ENCODE peak calls at places on chromosomes 12 and 14, in seven cellular contexts. C is transverse colon, H is spleen, Z is GM10248, Q is uterus, P is colonic mucosa, B is Calu3. N is an unnamed sample.

GRCh38 chr14:95663226-95663797 is 22.9 kb upstream of the TCL1B start:
- DNase-seq in C (peak), H (no peak), B (no peak), Z (peak), Q (no peak), P (no peak), N (no peak)

GRCh38 chr12:43370299-43370698 is 181.7 kb downstream of the ADAMTS20 start:
- DNase-seq in Z (no peak), Q (no peak), P (no peak), B (peak), C (no peak), H (no peak), N (no peak)

GRCh38 chr12:106358410-106359241 is 1.1 kb downstream of the POLR3B start:
- DNase-seq in Q (peak), B (no peak), C (peak), H (no peak), P (peak), Z (no peak), N (no peak)

GRCh38 chr12:42504049-42504448 is 85.5 kb downstream of the PRICKLE1 start:
- DNase-seq in C (no peak), P (no peak), B (peak), H (no peak), Z (no peak), Q (no peak), N (no peak)

GRCh38 chr12:74685385-74685784 is 147.8 kb downstream of the ATXN7L3B start:
- DNase-seq in B (no peak), C (no peak), Z (no peak), Q (no peak), P (no peak), H (no peak), N (no peak)

GRCh38 chr12:22374499-22374898 is 40.0 kb upstream of the ST8SIA1 start:
- DNase-seq in Z (no peak), B (no peak), Q (no peak), P (no peak), C (no peak), H (no peak), N (no peak)

GRCh38 chr12:11652351-11653040 is 3.0 kb downstream of the ETV6 start:
- DNase-seq in Z (peak), C (peak), B (peak), Q (no peak), H (peak), P (peak), N (no peak)

GRCh38 chr14:52987514-52987913 is 36.7 kb upstream of the FERMT2 start:
- DNase-seq in Q (no peak), H (no peak), C (no peak), P (no peak), Z (no peak), B (no peak), N (no peak)

GRCh38 chr14:46472261-46472660 is 179.3 kb downstream of the RPL10L start:
- DNase-seq in H (no peak), P (no peak), Q (no peak), B (no peak), C (no peak), Z (no peak), N (no peak)

GRCh38 chr12:25074954-25075353 is 120.0 kb downstream of the DNAI7 start:
- DNase-seq in H (no peak), Q (no peak), P (no peak), C (no peak), Z (peak), B (no peak), N (no peak)

GRCh38 chr12:31874961-31875608 is 84.1 kb upstream of the RESF1 start:
- DNase-seq in P (peak), Q (no peak), C (peak), H (peak), Z (peak), B (peak), N (peak)

GRCh38 chr12:76346798-76347420 is 1.3 kb downstream of the BBS10 start:
- DNase-seq in Z (peak), C (no peak), Q (no peak), H (no peak), P (no peak), B (peak), N (no peak)

GRCh38 chr12:116665666-116666304 is 72.1 kb downstream of the SPRING1 start:
- DNase-seq in Q (no peak), B (no peak), H (no peak), P (no peak), C (no peak), Z (no peak), N (no peak)

GRCh38 chr12:94240171-94240570 is 91.8 kb downstream of the PLXNC1 start:
- DNase-seq in H (no peak), C (peak), Q (no peak), B (no peak), Z (peak), P (no peak), N (no peak)

GRCh38 chr14:31927348-31927826 is 149.7 kb upstream of the ARHGAP5 start:
- DNase-seq in B (peak), Z (no peak), H (no peak), C (no peak), P (no peak), Q (no peak), N (no peak)

GRCh38 chr12:47789141-47789540 is 16.1 kb downstream of the SLC48A1 start:
- DNase-seq in B (no peak), H (no peak), Z (no peak), Q (no peak), C (no peak), P (no peak), N (no peak)

GRCh38 chr14:105281354-105282097 is 19.3 kb downstream of the BRF1 start:
- DNase-seq in Q (no peak), B (no peak), C (no peak), Z (peak), H (no peak), P (no peak), N (no peak)

GRCh38 chr14:54593860-54594259 is 26.9 kb downstream of the SAMD4A start:
- DNase-seq in P (no peak), B (no peak), H (no peak), C (no peak), Q (no peak), Z (no peak), N (no peak)

GRCh38 chr12:76883826-76884225 is 5.0 kb upstream of the CSRP2 start:
- DNase-seq in H (no peak), Q (peak), Z (no peak), C (no peak), P (no peak), B (no peak), N (no peak)

GRCh38 chr12:57763881-57764661 is 2.8 kb downstream of the CYP27B1 start:
- DNase-seq in B (no peak), Q (no peak), P (no peak), H (no peak), Z (no peak), C (no peak), N (no peak)

GRCh38 chr12:78290606-78291345 is 460.1 kb downstream of the NAV3 start:
- DNase-seq in B (no peak), Z (no peak), Q (no peak), H (no peak), C (no peak), P (no peak), N (no peak)

GRCh38 chr12:16358896-16359295 is 11.5 kb downstream of the MGST1 start:
- DNase-seq in Z (no peak), H (no peak), Q (no peak), P (no peak), C (no peak), B (no peak), N (no peak)

GRCh38 chr14:66628646-66629045 is 120.7 kb downstream of the GPHN start:
- DNase-seq in C (no peak), Q (no peak), B (no peak), P (no peak), H (no peak), Z (no peak), N (no peak)

GRCh38 chr12:4909734-4910501 is at the start of gene KCNA1:
- DNase-seq in Z (peak), C (no peak), B (no peak), P (no peak), H (no peak), Q (peak), N (peak)

GRCh38 chr12:79933580-79934264 is 1.2 kb downstream of the PPP1R12A start:
- DNase-seq in Q (no peak), H (no peak), P (peak), C (peak), Z (no peak), B (no peak), N (no peak)

GRCh38 chr12:109480356-109480755 is 2.9 kb downstream of the UBE3B start:
- DNase-seq in Q (no peak), Z (no peak), H (no peak), B (no peak), P (no peak), C (no peak), N (no peak)

GRCh38 chr12:59834659-59835474 is 239.0 kb downstream of the SLC16A7 start:
- DNase-seq in B (peak), Z (peak), Q (no peak), P (no peak), H (no peak), C (no peak), N (no peak)

GRCh38 chr14:79411403-79412174 is 799.7 kb downstream of the DIO2 start:
- DNase-seq in P (no peak), C (no peak), Z (no peak), Q (no peak), B (no peak), H (no peak), N (no peak)

GRCh38 chr12:123063535-123063934 is 83.1 kb downstream of the ARL6IP4 start:
- DNase-seq in H (no peak), Q (no peak), B (peak), P (no peak), Z (peak), C (no peak), N (no peak)

GRCh38 chr14:92724516-92725340 is 23.7 kb downstream of the LGMN start:
- DNase-seq in Q (no peak), C (peak), Z (no peak), P (no peak), B (no peak), H (no peak), N (no peak)

GRCh38 chr12:97748298-97748697 is 285.7 kb downstream of the RMST start:
- DNase-seq in Z (no peak), B (no peak), C (no peak), H (no peak), Q (no peak), P (no peak), N (no peak)

GRCh38 chr14:95452176-95452889 is 64.1 kb downstream of the SYNE3 start:
- DNase-seq in Z (no peak), H (no peak), Q (no peak), B (peak), P (no peak), C (no peak), N (no peak)

GRCh38 chr12:125403145-125403789 is 338.0 kb downstream of the AACS start:
- DNase-seq in C (no peak), P (no peak), Z (peak), Q (no peak), H (no peak), B (peak), N (no peak)

GRCh38 chr12:39752482-39753147 is 133.0 kb upstream of the ABCD2 start:
- DNase-seq in Z (no peak), B (no peak), Q (no peak), H (no peak), P (no peak), C (no peak), N (no peak)

GRCh38 chr12:59780605-59781135 is 184.8 kb downstream of the SLC16A7 start:
- DNase-seq in P (no peak), H (no peak), B (peak), Z (no peak), C (no peak), Q (no peak), N (no peak)

GRCh38 chr12:48973992-48974673 is 2.6 kb upstream of the WNT10B start:
- DNase-seq in Z (peak), H (no peak), P (peak), B (peak), C (no peak), Q (no peak), N (no peak)

GRCh38 chr12:1936406-1937320 is 18.2 kb upstream of the CACNA2D4 start:
- DNase-seq in Q (peak), Z (no peak), B (no peak), H (peak), P (peak), C (peak), N (no peak)

GRCh38 chr14:73491977-73492552 is 1.3 kb downstream of the RIOX1 start:
- DNase-seq in H (no peak), Z (no peak), C (no peak), B (no peak), Q (no peak), P (no peak), N (no peak)

GRCh38 chr14:73492661-73493060 is 1.9 kb downstream of the RIOX1 start:
- DNase-seq in C (no peak), B (no peak), P (no peak), H (no peak), Q (no peak), Z (no peak), N (no peak)

GRCh38 chr14:73491256-73491976 is 683 bp downstream of the RIOX1 start:
- DNase-seq in Q (peak), Z (peak), C (peak), H (peak), B (peak), P (peak), N (no peak)

GRCh38 chr14:73494593-73494992 is 3.9 kb downstream of the RIOX1 start:
- DNase-seq in B (no peak), H (no peak), Z (no peak), C (no peak), Q (no peak), P (no peak), N (no peak)

DNA sequence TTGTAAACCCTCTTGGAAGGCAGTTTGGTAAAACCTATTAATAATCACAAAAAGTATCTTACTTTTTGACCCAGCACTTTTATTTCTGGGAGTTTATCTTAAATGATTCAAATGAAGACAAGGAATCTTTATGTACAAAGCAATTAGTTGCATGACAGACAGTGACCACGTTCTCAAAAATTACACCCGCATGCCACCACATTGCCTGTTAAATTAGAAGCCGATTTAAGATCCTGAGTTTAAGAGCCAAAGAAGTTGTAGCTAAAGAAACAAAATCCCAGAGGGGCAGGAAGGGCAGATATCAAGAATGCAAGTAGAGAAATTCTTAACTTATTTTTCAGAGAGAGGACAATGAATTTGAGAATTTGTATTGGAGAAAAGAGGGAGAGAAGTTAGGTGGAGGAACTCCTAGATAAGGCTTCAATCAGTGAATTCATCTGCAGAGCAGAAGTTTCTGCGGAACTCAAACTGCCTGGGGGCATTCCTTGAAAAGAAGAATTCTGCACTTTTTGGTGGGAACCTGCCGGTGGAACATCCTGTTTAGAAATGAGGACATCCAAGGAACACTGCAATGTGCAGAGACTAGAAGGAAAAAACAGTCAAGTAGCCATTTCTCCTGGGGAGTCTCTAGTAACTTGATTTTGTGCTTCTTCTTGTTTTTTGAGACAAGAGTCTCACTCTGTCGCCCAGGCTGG is 1.1 kb upstream of the RIOX1 start:
- DNase-seq in P (no peak), C (no peak), Z (no peak), Q (no peak), H (no peak), B (no peak), N (no peak)
- TF ChIP-seq CTCF in P (no peak), C (no peak), Z (no peak), Q (no peak), H (no peak), B (no peak), N (no peak)

DNA sequence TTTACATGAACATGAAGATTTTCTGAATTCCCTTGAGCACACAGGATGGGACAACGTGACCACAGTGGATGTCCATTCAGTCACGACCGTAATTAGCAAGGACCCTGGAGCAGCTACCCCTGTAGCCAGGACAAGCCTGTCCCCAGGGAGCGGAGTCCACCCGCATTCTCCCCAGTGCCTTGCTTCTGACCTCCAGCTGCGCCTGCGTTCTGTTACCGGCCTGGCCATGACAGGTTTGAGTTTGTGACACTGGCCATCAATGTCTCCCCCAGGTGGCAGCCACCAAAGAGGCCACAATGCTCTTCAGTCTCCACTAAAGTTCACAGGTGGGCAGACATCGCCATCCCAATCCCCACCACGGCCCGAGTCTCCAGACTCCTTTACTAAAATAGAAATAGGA is 96.7 kb downstream of the TMEM132D start:
- DNase-seq in C (no peak), B (no peak), H (no peak), P (no peak), Q (no peak), Z (no peak), N (no peak)
- TF ChIP-seq CTCF in C (no peak), B (no peak), H (no peak), P (no peak), Q (no peak), Z (no peak), N (no peak)

GRCh38 chr14:101561145-101561896 is at the start of gene DIO3:
- DNase-seq in H (peak), B (peak), Q (peak), Z (no peak), P (peak), C (peak), N (no peak)

GRCh38 chr14:101559250-101559623 is 2.1 kb upstream of the DIO3 start:
- DNase-seq in H (peak), P (no peak), Q (no peak), C (no peak), B (no peak), Z (no peak), N (no peak)

GRCh38 chr14:101558739-101559240 is 2.5 kb upstream of the DIO3 start:
- DNase-seq in Q (no peak), P (no peak), H (peak), C (no peak), Z (no peak), B (no peak), N (no peak)

GRCh38 chr14:101560534-101561113 is 671 bp upstream of the DIO3 start:
- DNase-seq in C (no peak), H (no peak), Q (no peak), Z (no peak), P (no peak), B (no peak), N (no peak)

GRCh38 chr14:101559624-101560533 is 1.4 kb upstream of the DIO3 start:
- DNase-seq in Q (peak), Z (no peak), H (peak), C (peak), B (peak), P (no peak), N (no peak)
- TF ChIP-seq CTCF in Q (peak), Z (no peak), H (no peak), C (peak), B (no peak), P (no peak), N (no peak)

DNA sequence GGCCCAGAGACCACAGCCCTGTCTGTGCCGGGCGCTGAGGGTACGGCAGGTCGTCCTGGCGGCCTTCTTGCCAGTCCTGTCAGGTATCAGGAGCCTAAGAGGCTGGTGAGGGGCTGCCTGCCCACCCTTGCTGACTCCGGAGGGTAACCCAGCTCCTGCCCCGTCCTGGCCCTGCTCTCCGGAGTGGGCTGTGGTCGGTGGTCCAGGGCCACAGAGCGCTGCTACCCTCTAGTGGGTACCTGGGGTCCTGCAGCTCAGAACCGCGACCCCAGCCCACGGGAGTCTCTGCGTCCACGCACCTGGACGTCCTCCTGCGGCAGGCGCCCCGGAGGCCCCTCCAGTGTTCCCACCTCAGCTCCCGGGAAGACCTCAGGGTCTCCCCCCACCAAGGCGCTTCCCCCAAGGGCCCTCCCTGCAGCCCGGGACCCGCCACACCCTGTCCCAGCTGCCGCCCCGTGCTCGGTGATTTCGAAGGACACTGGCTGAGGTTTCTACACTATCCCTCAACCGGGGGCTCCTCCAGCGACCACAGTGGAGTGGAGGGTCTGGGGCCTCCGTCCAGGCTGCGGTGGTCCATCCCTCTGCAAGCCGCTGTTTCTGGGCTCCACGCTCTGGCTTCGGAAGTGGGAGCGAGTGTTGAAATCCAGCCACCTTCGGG is 75.9 kb upstream of the FBRSL1 start:
- DNase-seq in B (peak), H (no peak), C (no peak), Q (no peak), P (no peak), Z (peak), N (no peak)
- TF ChIP-seq CTCF in B (peak), H (no peak), C (no peak), Q (peak), P (peak), Z (peak), N (no peak)

GRCh38 chr14:65622703-65623102 is 210.2 kb downstream of the FUT8 start:
- DNase-seq in C (no peak), Z (no peak), Q (no peak), B (no peak), H (no peak), P (no peak), N (no peak)
- TF ChIP-seq CTCF in C (no peak), Z (no peak), Q (no peak), B (no peak), H (no peak), P (no peak), N (no peak)

GRCh38 chr14:100306506-100307214 is 416 bp upstream of the SLC25A29 start:
- DNase-seq in B (peak), H (peak), Z (peak), C (peak), P (peak), Q (peak), N (peak)
- TF ChIP-seq CTCF in B (no peak), H (no peak), Z (no peak), C (no peak), P (no peak), Q (no peak), N (no peak)

N was measured in activated B cell treated with CpG ODN at 0.5 μM for 24 hours.